ENCODE peak calls at places on chromosome 13, in seven cellular contexts. B, R, P, D, C, H and W are unnamed samples.

GRCh38 chr13:98480915-98481510 is 95.9 kb downstream of the STK24 start:
- DNase-seq in B (peak), R (no peak), P (peak), D (no peak), C (no peak), H (no peak), W (peak)

GRCh38 chr13:36082396-36082795 is 48.8 kb downstream of the DCLK1 start:
- DNase-seq in B (no peak), R (no peak), P (no peak), D (no peak), C (no peak), H (no peak), W (no peak)

GRCh38 chr13:58343081-58343480 is 711.5 kb downstream of the PCDH17 start:
- DNase-seq in B (no peak), R (no peak), P (peak), D (no peak), C (peak), H (no peak), W (no peak)

GRCh38 chr13:20492641-20493040 is 33.0 kb downstream of the CRYL1 start:
- DNase-seq in B (peak), R (peak), P (peak), D (peak), C (no peak), H (no peak), W (peak)

GRCh38 chr13:82654851-82655517 is 1227.3 kb downstream of the SLITRK1 start:
- DNase-seq in B (no peak), R (no peak), P (peak), D (no peak), C (peak), H (no peak), W (no peak)

GRCh38 chr13:39766464-39767167 is 111.2 kb downstream of the COG6 start:
- DNase-seq in B (no peak), R (no peak), P (no peak), D (no peak), C (no peak), H (no peak), W (no peak)

GRCh38 chr13:102800145-102801041 is 1.5 kb downstream of the BIVM start:
- DNase-seq in B (peak), R (peak), P (peak), D (peak), C (peak), H (peak), W (peak)

GRCh38 chr13:97275775-97276501 is 53.8 kb downstream of the MBNL2 start:
- DNase-seq in B (no peak), R (no peak), P (no peak), D (no peak), C (no peak), H (no peak), W (no peak)

GRCh38 chr13:51781246-51782022 is 22.5 kb downstream of the DHRS12 start:
- DNase-seq in B (no peak), R (no peak), P (peak), D (no peak), C (peak), H (no peak), W (peak)

GRCh38 chr13:45781553-45782326 is 69.8 kb downstream of the SIAH3 start:
- DNase-seq in B (no peak), R (peak), P (peak), D (no peak), C (peak), H (no peak), W (no peak)

GRCh38 chr13:27120011-27120410 is 51.6 kb downstream of the USP12 start:
- DNase-seq in B (no peak), R (no peak), P (peak), D (no peak), C (no peak), H (no peak), W (no peak)

GRCh38 chr13:87093399-87093798 is 577.8 kb upstream of the SLITRK5 start:
- DNase-seq in B (no peak), R (no peak), P (peak), D (no peak), C (no peak), H (no peak), W (no peak)

GRCh38 chr13:110297011-110297410 is 9.9 kb downstream of the COL4A1 start:
- DNase-seq in B (no peak), R (no peak), P (no peak), D (no peak), C (no peak), H (no peak), W (no peak)

GRCh38 chr13:73138276-73138950 is 79.6 kb downstream of the KLF5 start:
- DNase-seq in B (no peak), R (no peak), P (peak), D (no peak), C (peak), H (no peak), W (peak)

GRCh38 chr13:63901630-63902029 is 2486.0 kb upstream of the PCDH20 start:
- DNase-seq in B (no peak), R (no peak), P (no peak), D (no peak), C (no peak), H (no peak), W (no peak)

GRCh38 chr13:44313674-44314073 is 60.0 kb upstream of the SERP2 start:
- DNase-seq in B (no peak), R (no peak), P (peak), D (no peak), C (peak), H (no peak), W (no peak)

GRCh38 chr13:31035162-31035951 is 102.9 kb downstream of the TEX26 start:
- DNase-seq in B (no peak), R (no peak), P (peak), D (no peak), C (no peak), H (no peak), W (no peak)

GRCh38 chr13:45137501-45137880 is 17.2 kb downstream of the GTF2F2 start:
- DNase-seq in B (no peak), R (no peak), P (no peak), D (no peak), C (no peak), H (no peak), W (no peak)

GRCh38 chr13:20332361-20333096 is 100.4 kb upstream of the GJB6 start:
- DNase-seq in B (no peak), R (no peak), P (peak), D (no peak), C (no peak), H (no peak), W (no peak)

GRCh38 chr13:93709511-93710244 is 483.1 kb downstream of the GPC6 start:
- DNase-seq in B (no peak), R (no peak), P (peak), D (no peak), C (no peak), H (no peak), W (no peak)

GRCh38 chr13:34166406-34166805 is 348.5 kb downstream of the RFC3 start:
- DNase-seq in B (no peak), R (no peak), P (no peak), D (no peak), C (no peak), H (no peak), W (no peak)

GRCh38 chr13:74290324-74290773 is 156.1 kb upstream of the KLF12 start:
- DNase-seq in B (no peak), R (peak), P (peak), D (peak), C (peak), H (no peak), W (peak)

GRCh38 chr13:42041684-42042035 is 6.8 kb upstream of the DGKH start:
- DNase-seq in B (peak), R (peak), P (peak), D (no peak), C (peak), H (no peak), W (peak)